ENCODE peak calls at places on chromosomes 2 and 18, in six cellular contexts. U is HCT116, T is left ventricle myocardium inferior, M is GM06990, C is HFFc6, V is AG09319. P is an unnamed sample.

GRCh38 chr18:59202258-59202820 is 17.6 kb upstream of the GRP start:
- DNase-seq in U (no peak), T (no peak), M (no peak), C (peak), V (no peak), P (no peak)

GRCh38 chr18:35998967-35999366 is 26.5 kb downstream of the RMP24 start:
- DNase-seq in U (no peak), T (no peak), M (no peak), C (no peak), V (no peak), P (no peak)

GRCh38 chr2:208545398-208546042 is 138.9 kb downstream of the PTH2R start:
- DNase-seq in U (no peak), T (no peak), M (no peak), C (no peak), V (no peak), P (no peak)

GRCh38 chr2:104472076-104472475 is 381.8 kb upstream of the POU3F3 start:
- DNase-seq in U (no peak), T (no peak), M (no peak), C (no peak), V (no peak), P (no peak)

GRCh38 chr2:144042751-144043150 is 477.2 kb downstream of the ZEB2 start:
- DNase-seq in U (no peak), T (no peak), M (no peak), C (no peak), V (no peak), P (no peak)

GRCh38 chr2:169796441-169796840 is 2.2 kb upstream of the SSB start:
- DNase-seq in U (no peak), T (no peak), M (no peak), C (no peak), V (no peak), P (no peak)

GRCh38 chr2:54741250-54741649 is 17.8 kb downstream of the EML6 start:
- DNase-seq in U (no peak), T (no peak), M (no peak), C (peak), V (no peak), P (no peak)

GRCh38 chr18:47772374-47773248 is 157.8 kb downstream of the SMAD2 start:
- DNase-seq in U (peak), T (peak), M (peak), C (peak), V (peak), P (peak)

GRCh38 chr18:74976331-74976909 is 232.5 kb downstream of the PTGR3 start:
- DNase-seq in U (no peak), T (no peak), M (no peak), C (no peak), V (no peak), P (no peak)

GRCh38 chr2:221372156-221372870 is 199.8 kb downstream of the EPHA4 start:
- DNase-seq in U (peak), T (no peak), M (no peak), C (no peak), V (no peak), P (no peak)

GRCh38 chr2:80238692-80239469 is 65.7 kb downstream of the LRRTM1 start:
- DNase-seq in U (peak), T (no peak), M (no peak), C (peak), V (peak), P (peak)

GRCh38 chr2:203918264-203918663 is 18.3 kb upstream of the ICOS start:
- DNase-seq in U (no peak), T (no peak), M (no peak), C (no peak), V (no peak), P (no peak)

GRCh38 chr2:108911401-108911800 is 77.6 kb downstream of the EDAR start:
- DNase-seq in U (no peak), T (no peak), M (no peak), C (no peak), V (no peak), P (no peak)

GRCh38 chr2:70124983-70125480 is 37.8 kb downstream of the PCBP1 start:
- DNase-seq in U (no peak), T (peak), M (peak), C (no peak), V (no peak), P (no peak)

GRCh38 chr18:49645836-49646235 is 84.0 kb downstream of the LIPG start:
- DNase-seq in U (no peak), T (peak), M (no peak), C (no peak), V (no peak), P (no peak)

GRCh38 chr2:185374878-185375277 is 363.7 kb upstream of the FSIP2 start:
- DNase-seq in U (no peak), T (no peak), M (no peak), C (no peak), V (no peak), P (no peak)

GRCh38 chr2:130798472-130799221 is 38.1 kb upstream of the ARHGEF4 start:
- DNase-seq in U (no peak), T (peak), M (no peak), C (no peak), V (no peak), P (no peak)

GRCh38 chr2:238420878-238421694 is 5.6 kb upstream of the ASB1 start:
- DNase-seq in U (no peak), T (no peak), M (no peak), C (no peak), V (no peak), P (no peak)

GRCh38 chr2:26245231-26245732 is 543 bp downstream of the HADHB start:
- DNase-seq in U (no peak), T (peak), M (no peak), C (peak), V (no peak), P (peak)

GRCh38 chr2:168612719-168613118 is 156.6 kb downstream of the CERS6 start:
- DNase-seq in U (no peak), T (no peak), M (no peak), C (no peak), V (no peak), P (no peak)

GRCh38 chr2:213101686-213102460 is 49.5 kb downstream of the IKZF2 start:
- DNase-seq in U (no peak), T (no peak), M (no peak), C (no peak), V (no peak), P (no peak)

GRCh38 chr2:105376789-105377231 is 22.0 kb downstream of the FHL2 start:
- DNase-seq in U (no peak), T (no peak), M (no peak), C (peak), V (no peak), P (no peak)

GRCh38 chr2:98975611-98976010 is 39.6 kb upstream of the CRACDL start:
- DNase-seq in U (no peak), T (no peak), M (no peak), C (no peak), V (no peak), P (no peak)

GRCh38 chr2:233473878-233474277 is 92.7 kb downstream of the USP40 start:
- DNase-seq in U (no peak), T (no peak), M (no peak), C (no peak), V (no peak), P (no peak)

GRCh38 chr2:1427086-1427485 is 13.8 kb downstream of the TPO start:
- DNase-seq in U (no peak), T (no peak), M (no peak), C (no peak), V (no peak), P (no peak)

GRCh38 chr18:55401275-55401620 is 186.7 kb downstream of the TCF4 start:
- DNase-seq in U (no peak), T (no peak), M (no peak), C (no peak), V (no peak), P (no peak)

GRCh38 chr2:66957198-66957597 is 439.9 kb upstream of the ETAA1 start:
- DNase-seq in U (no peak), T (no peak), M (no peak), C (no peak), V (no peak), P (no peak)

GRCh38 chr2:71466301-71467179 is 13.2 kb downstream of the DYSF start:
- DNase-seq in U (no peak), T (peak), M (no peak), C (no peak), V (no peak), P (peak)

GRCh38 chr2:128286905-128287779 is 31.5 kb downstream of the HS6ST1 start:
- DNase-seq in U (no peak), T (no peak), M (no peak), C (no peak), V (no peak), P (no peak)

GRCh38 chr2:91477731-91478672 is 2786.5 kb downstream of the RPIA start:
- DNase-seq in U (no peak), T (peak), M (peak), C (no peak), V (no peak), P (peak)

DNA sequence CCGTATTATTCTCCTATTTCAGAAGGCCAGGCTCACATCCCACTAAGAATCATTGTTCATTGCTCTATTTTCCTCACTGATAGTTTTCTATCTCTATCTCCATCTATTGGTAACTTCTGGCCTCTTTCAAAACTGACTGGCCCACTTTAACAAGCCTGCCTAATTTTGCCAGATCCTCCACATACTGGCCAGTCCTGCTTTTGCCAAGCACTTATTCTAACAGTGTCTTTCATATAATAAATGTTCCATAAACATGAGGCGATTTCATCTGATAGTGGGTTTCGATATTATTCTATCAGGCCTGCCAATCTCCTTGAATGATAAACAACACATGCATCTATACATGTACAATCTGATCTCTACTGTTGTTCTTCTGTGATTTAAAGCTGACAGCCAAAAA is 125.9 kb upstream of the KCNH7 start:
- DNase-seq in U (no peak), T (no peak), M (no peak), C (no peak), V (no peak), P (no peak)
- TF ChIP-seq CTCF in U (no peak), T (no peak), M (no peak), C (no peak), V (no peak), P (no peak)

GRCh38 chr2:111900859-111901258 is 2.5 kb downstream of the MERTK start:
- DNase-seq in U (no peak), T (no peak), M (no peak), C (no peak), V (no peak), P (no peak)
- TF ChIP-seq CTCF in U (peak), T (peak), M (peak), C (peak), V (peak), P (peak)

GRCh38 chr2:199861116-199861774 is 10.3 kb upstream of the FTCDNL1 start:
- DNase-seq in U (peak), T (no peak), M (no peak), C (peak), V (no peak), P (no peak)
- TF ChIP-seq CTCF in U (peak), T (peak), M (peak), C (peak), V (peak), P (peak)

GRCh38 chr2:58109481-58109880 is 62.9 kb downstream of the VRK2 start:
- DNase-seq in U (no peak), T (no peak), M (no peak), C (no peak), V (no peak), P (no peak)

GRCh38 chr2:58107803-58108710 is 61.5 kb downstream of the VRK2 start:
- DNase-seq in U (peak), T (no peak), M (no peak), C (peak), V (peak), P (peak)

GRCh38 chr2:58106896-58107295 is 60.3 kb downstream of the VRK2 start:
- DNase-seq in U (no peak), T (no peak), M (no peak), C (no peak), V (no peak), P (no peak)

DNA sequence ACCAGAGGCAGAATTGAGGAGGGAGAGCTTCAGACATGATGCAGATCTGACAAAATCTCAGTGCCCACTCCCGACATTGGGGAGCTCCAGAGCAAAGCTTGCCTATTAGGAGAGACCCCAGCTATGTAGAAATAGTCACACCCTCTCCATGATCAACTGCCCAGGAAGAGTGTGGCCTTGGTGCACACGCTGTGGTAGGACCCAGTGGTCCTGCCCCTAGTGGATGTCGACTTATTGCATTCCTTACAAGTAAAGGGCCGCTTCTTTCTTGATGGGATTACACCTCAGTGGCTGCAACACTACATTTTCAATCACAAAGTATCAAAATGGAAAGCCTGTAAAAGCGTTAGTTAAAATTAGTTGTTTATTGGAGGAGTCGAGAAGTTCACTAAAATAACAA is 64.2 kb downstream of the VRK2 start:
- DNase-seq in U (peak), T (no peak), M (no peak), C (no peak), V (no peak), P (no peak)
- TF ChIP-seq CTCF in U (peak), T (no peak), M (peak), C (peak), V (no peak), P (no peak)

GRCh38 chr18:43563780-43564179 is 286.5 kb upstream of the SYT4 start:
- DNase-seq in U (no peak), T (no peak), M (no peak), C (peak), V (no peak), P (peak)
- TF ChIP-seq CTCF in U (peak), T (peak), M (peak), C (peak), V (peak), P (peak)

GRCh38 chr2:196758474-196759377 is 40.8 kb downstream of the GTF3C3 start:
- DNase-seq in U (no peak), T (no peak), M (no peak), C (peak), V (peak), P (no peak)
- TF ChIP-seq CTCF in U (peak), T (peak), M (no peak), C (peak), V (peak), P (peak)

GRCh38 chr2:60818272-60818671 is 62.2 kb downstream of the PAPOLG start:
- DNase-seq in U (no peak), T (no peak), M (no peak), C (no peak), V (no peak), P (no peak)
- TF ChIP-seq CTCF in U (peak), T (no peak), M (peak), C (peak), V (no peak), P (no peak)

GRCh38 chr2:195656859-195657633 is at the start of gene SLC39A10:
- DNase-seq in U (peak), T (peak), M (peak), C (peak), V (peak), P (peak)
- TF ChIP-seq CTCF in U (no peak), T (no peak), M (peak), C (peak), V (no peak), P (no peak)

P was measured in RWPE1.